ENCODE peak calls at places on chromosome 10, in four cellular contexts. One of them, this sample, is unnamed.

GRCh38 chr10:88008866-88009470 is 145.5 kb downstream of the PTEN start:
- DNase-seq in NB4: no peak
- DNase-seq in stomach: no peak
- DNase-seq in H54: no peak
- DNase-seq in this sample: no peak

GRCh38 chr10:87546221-87546620 is 41.5 kb downstream of the MINPP1 start:
- DNase-seq in NB4: peak
- DNase-seq in stomach: no peak
- DNase-seq in H54: no peak
- DNase-seq in this sample: peak

GRCh38 chr10:127343831-127344230 is 147.4 kb upstream of the INSYN2A start:
- DNase-seq in NB4: no peak
- DNase-seq in stomach: no peak
- DNase-seq in H54: no peak
- DNase-seq in this sample: no peak

GRCh38 chr10:103552856-103553742 is 59.6 kb downstream of the NEURL1 start:
- DNase-seq in NB4: no peak
- DNase-seq in stomach: no peak
- DNase-seq in H54: no peak
- DNase-seq in this sample: no peak

GRCh38 chr10:133159950-133160812 is at the start of gene KNDC1:
- DNase-seq in NB4: peak
- DNase-seq in stomach: no peak
- DNase-seq in H54: peak
- DNase-seq in this sample: peak

GRCh38 chr10:110512461-110513187 is 14.9 kb downstream of the DUSP5 start:
- DNase-seq in NB4: peak
- DNase-seq in stomach: no peak
- DNase-seq in H54: peak
- DNase-seq in this sample: peak

GRCh38 chr10:68330852-68331454 is 911 bp upstream of the HNRNPH3 start:
- DNase-seq in NB4: no peak
- DNase-seq in stomach: no peak
- DNase-seq in H54: no peak
- DNase-seq in this sample: no peak

GRCh38 chr10:43371418-43371817 is at the start of gene FXYD4:
- DNase-seq in NB4: no peak
- DNase-seq in stomach: peak
- DNase-seq in H54: no peak
- DNase-seq in this sample: no peak

GRCh38 chr10:100101526-100102076 is 19.9 kb upstream of the CPN1 start:
- DNase-seq in NB4: no peak
- DNase-seq in stomach: no peak
- DNase-seq in H54: no peak
- DNase-seq in this sample: no peak

GRCh38 chr10:10881132-10881813 is 136.4 kb upstream of the CELF2 start:
- DNase-seq in NB4: no peak
- DNase-seq in stomach: no peak
- DNase-seq in H54: no peak
- DNase-seq in this sample: no peak

GRCh38 chr10:69866688-69867461 is 65.2 kb downstream of the COL13A1 start:
- DNase-seq in NB4: no peak
- DNase-seq in stomach: peak
- DNase-seq in H54: peak
- DNase-seq in this sample: no peak

GRCh38 chr10:35633006-35633980 is 8.8 kb downstream of the FZD8 start:
- DNase-seq in NB4: no peak
- DNase-seq in stomach: no peak
- DNase-seq in H54: no peak
- DNase-seq in this sample: no peak

GRCh38 chr10:49761789-49762565 is at the start of gene OGDHL:
- DNase-seq in NB4: peak
- DNase-seq in stomach: peak
- DNase-seq in H54: peak
- DNase-seq in this sample: peak

GRCh38 chr10:92695679-92696605 is 6.2 kb downstream of the HHEX start:
- DNase-seq in NB4: no peak
- DNase-seq in stomach: no peak
- DNase-seq in H54: peak
- DNase-seq in this sample: no peak
- TF ChIP-seq POLR2A in NB4: no peak
- TF ChIP-seq POLR2A in stomach: no peak
- TF ChIP-seq POLR2A in H54: peak
- TF ChIP-seq POLR2A in this sample: no peak

GRCh38 chr10:119542357-119542989 is at the start of gene RGS10:
- DNase-seq in NB4: peak
- DNase-seq in stomach: peak
- DNase-seq in H54: peak
- DNase-seq in this sample: peak
- TF ChIP-seq POLR2A in NB4: peak
- TF ChIP-seq POLR2A in stomach: no peak
- TF ChIP-seq POLR2A in H54: peak
- TF ChIP-seq POLR2A in this sample: peak

GRCh38 chr10:97923057-97923456 is 73.4 kb downstream of the GOLGA7B start:
- DNase-seq in NB4: no peak
- DNase-seq in stomach: no peak
- DNase-seq in H54: no peak
- DNase-seq in this sample: no peak

GRCh38 chr10:97922378-97922758 is 72.7 kb downstream of the GOLGA7B start:
- DNase-seq in NB4: no peak
- DNase-seq in stomach: no peak
- DNase-seq in H54: no peak
- DNase-seq in this sample: no peak

GRCh38 chr10:97923476-97923875 is 73.8 kb downstream of the GOLGA7B start:
- DNase-seq in NB4: no peak
- DNase-seq in stomach: no peak
- DNase-seq in H54: no peak
- DNase-seq in this sample: no peak

GRCh38 chr10:97920865-97921264 is 71.2 kb downstream of the GOLGA7B start:
- DNase-seq in NB4: no peak
- DNase-seq in stomach: no peak
- DNase-seq in H54: no peak
- DNase-seq in this sample: no peak

DNA sequence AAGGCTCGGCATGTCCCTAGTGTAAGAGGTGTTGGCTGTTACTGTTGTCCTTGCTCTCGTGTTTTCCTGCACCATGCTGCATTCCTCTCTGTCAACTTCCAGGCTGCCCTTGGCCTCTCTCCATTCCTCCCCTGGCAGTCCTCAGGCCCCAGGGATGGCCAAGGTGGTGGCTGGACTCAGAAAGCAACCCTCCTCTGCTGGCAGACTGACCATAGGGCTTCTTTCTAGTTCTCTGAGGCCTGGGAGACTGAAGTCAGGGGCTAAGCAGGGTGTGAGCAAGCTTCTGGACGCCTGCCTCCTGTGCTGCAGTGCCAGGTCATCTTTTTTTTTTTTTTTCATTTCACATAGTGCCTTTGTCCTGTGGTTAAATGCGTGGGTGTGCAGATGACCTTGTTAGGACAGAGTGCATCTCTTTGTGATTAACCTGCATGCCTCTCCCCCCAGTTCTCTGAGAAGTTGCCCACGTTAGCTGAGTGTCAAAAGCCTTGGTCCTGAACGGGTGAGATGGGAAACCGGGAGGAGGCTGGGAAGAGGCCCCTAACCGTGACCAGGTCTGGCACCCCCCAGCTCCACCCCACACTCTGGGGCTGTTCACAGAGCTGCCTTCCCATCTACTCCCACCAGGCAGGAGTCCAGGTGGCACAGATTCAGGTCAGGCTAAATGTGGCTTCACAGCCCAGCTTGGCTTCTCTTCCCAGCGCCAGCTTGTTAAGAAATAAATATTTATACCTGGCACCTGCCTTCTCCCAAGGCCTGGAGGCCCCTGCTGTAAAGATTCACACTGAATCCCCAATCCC is 72.1 kb downstream of the GOLGA7B start:
- DNase-seq in NB4: no peak
- DNase-seq in stomach: peak
- DNase-seq in H54: no peak
- DNase-seq in this sample: no peak
- TF ChIP-seq POLR2A in NB4: no peak
- TF ChIP-seq POLR2A in stomach: no peak
- TF ChIP-seq POLR2A in H54: no peak
- TF ChIP-seq POLR2A in this sample: no peak

DNA sequence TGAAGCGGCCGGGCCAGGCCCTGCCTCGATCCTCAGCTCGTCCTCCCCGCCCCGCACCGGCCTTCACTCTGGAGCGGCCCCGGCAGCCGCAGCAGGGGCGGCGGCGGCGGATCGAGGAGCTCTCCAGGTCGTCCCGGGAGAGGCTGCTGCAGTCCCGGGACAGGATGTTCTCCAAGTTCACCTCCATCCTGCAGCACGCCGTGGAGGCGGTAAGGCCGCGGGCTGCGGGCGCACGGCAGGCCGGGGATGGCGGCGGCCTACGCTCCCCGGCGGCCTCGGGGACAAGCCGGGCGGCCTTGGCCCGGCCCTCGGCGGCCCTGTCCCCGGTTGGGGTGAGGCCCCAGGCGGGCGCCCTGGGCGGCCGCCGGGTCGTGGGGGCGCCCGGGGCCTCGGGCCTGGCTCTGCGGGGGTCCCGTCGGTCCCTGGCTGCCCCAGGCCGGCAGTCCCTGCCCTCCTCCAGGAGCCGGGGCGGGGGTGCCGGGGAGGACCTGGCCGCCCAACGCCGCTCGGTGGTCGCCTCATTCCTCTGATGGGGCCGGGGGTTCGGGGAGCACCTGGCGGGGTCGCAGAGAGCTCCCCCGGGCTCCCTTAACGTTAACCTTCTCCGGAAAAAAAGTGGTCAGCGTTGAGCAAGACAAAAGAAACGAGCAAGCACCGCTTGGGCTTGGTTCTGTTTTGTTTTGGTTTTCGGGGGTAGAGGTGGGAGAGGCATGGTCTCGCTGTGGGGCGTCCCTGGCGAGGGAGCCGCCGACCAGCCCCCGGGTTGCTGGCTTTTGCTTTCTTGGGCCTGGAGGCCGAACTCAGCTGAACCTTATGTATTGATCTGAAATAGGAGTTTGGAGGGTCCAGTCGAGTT is 563 bp downstream of the FHIP2A start:
- DNase-seq in NB4: peak
- DNase-seq in stomach: peak
- DNase-seq in H54: no peak
- DNase-seq in this sample: peak
- TF ChIP-seq POLR2A in NB4: no peak
- TF ChIP-seq POLR2A in stomach: no peak
- TF ChIP-seq POLR2A in H54: no peak
- TF ChIP-seq POLR2A in this sample: no peak

DNA sequence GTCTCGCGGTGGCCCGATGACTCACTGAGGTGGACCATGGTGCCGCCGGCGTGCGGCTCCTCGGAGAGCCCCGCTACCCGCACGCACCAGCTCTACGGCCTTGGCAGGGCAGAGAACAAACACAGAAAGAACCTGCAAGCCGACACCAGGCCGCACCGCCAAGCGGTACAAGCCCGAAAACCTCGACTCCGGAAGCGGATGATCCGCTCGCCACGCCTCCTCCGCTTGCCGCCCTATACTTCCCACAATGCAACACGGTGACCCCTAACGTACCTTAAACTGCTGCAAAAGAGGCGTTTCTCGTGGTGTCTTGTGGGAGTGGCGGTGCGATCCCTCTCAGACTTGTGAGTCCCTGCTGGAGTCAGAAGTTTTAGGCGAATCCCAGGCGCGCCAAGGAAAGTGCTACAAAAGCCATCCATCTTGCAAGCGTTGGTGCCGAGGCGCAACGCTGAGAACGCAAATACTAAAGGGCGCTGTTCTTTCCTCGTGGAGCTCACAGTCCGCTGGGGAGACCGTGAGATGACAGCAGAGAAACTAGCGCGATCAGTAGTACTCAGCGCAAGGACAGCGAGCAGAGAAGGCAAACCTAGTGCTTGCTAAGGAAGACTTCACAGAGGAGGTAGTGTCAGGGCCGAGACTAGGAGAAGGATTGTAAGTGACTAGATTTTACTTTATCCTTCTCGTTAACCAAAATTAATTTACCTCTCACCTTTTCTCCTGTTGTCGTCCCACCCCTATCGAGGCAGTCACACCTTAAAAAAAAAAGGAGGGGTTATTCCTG is at the start of gene MRPS16:
- DNase-seq in NB4: peak
- DNase-seq in stomach: peak
- DNase-seq in H54: peak
- DNase-seq in this sample: peak
- TF ChIP-seq POLR2A in NB4: peak
- TF ChIP-seq POLR2A in stomach: no peak
- TF ChIP-seq POLR2A in H54: peak
- TF ChIP-seq POLR2A in this sample: peak

This sample was measured in erythroblast.